ENCODE peak calls at places on chromosomes 7 and 10, in seven cellular contexts. One of them, this sample, is unnamed. For H3K79me2, the result is how much of the 10 kb centered on the place peaks cover.

GRCh38 chr10:30034433-30035137 is 24.8 kb downstream of the JCAD start:
- DNase-seq in GM23338: peak
- DNase-seq in mesendoderm: peak
- DNase-seq in OCI-LY7: no peak
- DNase-seq in neural progenitor cell: no peak
- DNase-seq in GM23248: no peak
- DNase-seq in fibroblast of lung: no peak
- DNase-seq in this sample: no peak

GRCh38 chr10:85319826-85320225 is 991.4 kb downstream of the CCSER2 start:
- DNase-seq in GM23338: no peak
- DNase-seq in mesendoderm: peak
- DNase-seq in OCI-LY7: no peak
- DNase-seq in neural progenitor cell: no peak
- DNase-seq in GM23248: no peak
- DNase-seq in fibroblast of lung: no peak
- DNase-seq in this sample: no peak

GRCh38 chr7:7201583-7202374 is 19.4 kb downstream of the C1GALT1 start:
- DNase-seq in GM23338: peak
- DNase-seq in mesendoderm: peak
- DNase-seq in OCI-LY7: peak
- DNase-seq in neural progenitor cell: peak
- DNase-seq in GM23248: no peak
- DNase-seq in fibroblast of lung: no peak
- DNase-seq in this sample: peak

GRCh38 chr7:80139179-80139578 is 4.5 kb downstream of the GNAI1 start:
- DNase-seq in GM23338: no peak
- DNase-seq in mesendoderm: no peak
- DNase-seq in OCI-LY7: no peak
- DNase-seq in neural progenitor cell: no peak
- DNase-seq in GM23248: no peak
- DNase-seq in fibroblast of lung: no peak
- DNase-seq in this sample: no peak

GRCh38 chr7:122219253-122219865 is 75.3 kb upstream of the AASS start:
- DNase-seq in GM23338: peak
- DNase-seq in mesendoderm: no peak
- DNase-seq in OCI-LY7: peak
- DNase-seq in neural progenitor cell: peak
- DNase-seq in GM23248: peak
- DNase-seq in fibroblast of lung: no peak
- DNase-seq in this sample: peak

GRCh38 chr7:80330434-80330833 is 181.4 kb downstream of the GNAT3 start:
- DNase-seq in GM23338: no peak
- DNase-seq in mesendoderm: no peak
- DNase-seq in OCI-LY7: no peak
- DNase-seq in neural progenitor cell: no peak
- DNase-seq in GM23248: peak
- DNase-seq in fibroblast of lung: peak
- DNase-seq in this sample: no peak

GRCh38 chr7:51253157-51253556 is 63.5 kb downstream of the COBL start:
- DNase-seq in GM23338: no peak
- DNase-seq in mesendoderm: no peak
- DNase-seq in OCI-LY7: no peak
- DNase-seq in neural progenitor cell: no peak
- DNase-seq in GM23248: no peak
- DNase-seq in fibroblast of lung: no peak
- DNase-seq in this sample: no peak

GRCh38 chr7:98913612-98914011 is 35.3 kb downstream of the TRRAP start:
- DNase-seq in GM23338: no peak
- DNase-seq in mesendoderm: no peak
- DNase-seq in OCI-LY7: no peak
- DNase-seq in neural progenitor cell: no peak
- DNase-seq in GM23248: peak
- DNase-seq in fibroblast of lung: peak
- DNase-seq in this sample: no peak

GRCh38 chr10:3835770-3836169 is 50.8 kb upstream of the KLF6 start:
- DNase-seq in GM23338: no peak
- DNase-seq in mesendoderm: peak
- DNase-seq in OCI-LY7: no peak
- DNase-seq in neural progenitor cell: no peak
- DNase-seq in GM23248: no peak
- DNase-seq in fibroblast of lung: no peak
- DNase-seq in this sample: no peak

GRCh38 chr7:82566752-82567151 is 123.2 kb upstream of the CACNA2D1 start:
- DNase-seq in GM23338: no peak
- DNase-seq in mesendoderm: no peak
- DNase-seq in OCI-LY7: no peak
- DNase-seq in neural progenitor cell: no peak
- DNase-seq in GM23248: no peak
- DNase-seq in fibroblast of lung: no peak
- DNase-seq in this sample: no peak

GRCh38 chr7:82567356-82567755 is 123.8 kb upstream of the CACNA2D1 start:
- DNase-seq in GM23338: no peak
- DNase-seq in mesendoderm: no peak
- DNase-seq in OCI-LY7: no peak
- DNase-seq in neural progenitor cell: no peak
- DNase-seq in GM23248: no peak
- DNase-seq in fibroblast of lung: no peak
- DNase-seq in this sample: no peak

GRCh38 chr7:82567841-82568240 is 124.3 kb upstream of the CACNA2D1 start:
- DNase-seq in GM23338: no peak
- DNase-seq in mesendoderm: no peak
- DNase-seq in OCI-LY7: no peak
- DNase-seq in neural progenitor cell: no peak
- DNase-seq in GM23248: no peak
- DNase-seq in fibroblast of lung: no peak
- DNase-seq in this sample: no peak

DNA sequence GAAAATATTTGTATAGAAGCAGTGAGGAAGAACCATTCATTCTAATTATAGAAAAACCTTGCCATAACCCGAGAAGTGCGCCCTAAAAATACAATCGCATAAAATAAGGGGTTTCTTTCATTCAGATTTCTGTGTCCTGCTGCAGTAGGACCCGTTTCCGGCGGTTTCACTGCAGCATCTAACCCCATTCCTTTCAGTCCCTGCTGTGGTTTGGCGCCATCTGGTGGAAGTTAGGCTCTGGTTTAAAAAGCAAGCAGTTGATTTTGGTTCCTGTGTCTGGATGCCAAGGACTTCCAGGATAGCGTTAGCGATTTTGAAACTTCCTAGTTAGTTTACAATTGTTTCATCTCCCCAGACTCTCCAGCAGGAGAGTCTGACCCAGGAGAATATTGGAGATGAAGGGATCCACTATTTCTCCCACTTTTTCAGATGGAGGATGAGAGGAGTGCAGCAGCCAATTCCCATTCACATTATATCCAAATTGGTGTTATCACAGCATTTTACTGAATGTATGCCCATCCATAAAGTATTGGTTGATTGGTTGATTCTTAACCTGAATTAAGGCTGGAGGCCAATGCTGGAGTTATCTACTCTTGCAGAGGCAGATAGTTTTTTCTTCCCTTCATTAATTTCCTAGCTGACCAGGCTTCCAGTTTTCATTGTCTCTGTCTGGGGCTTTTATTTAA is 128.8 kb upstream of the CACNA2D1 start:
- DNase-seq in GM23338: peak
- DNase-seq in mesendoderm: peak
- DNase-seq in OCI-LY7: peak
- DNase-seq in neural progenitor cell: peak
- DNase-seq in GM23248: peak
- DNase-seq in fibroblast of lung: peak
- DNase-seq in this sample: peak
- H3K4me3 ChIP-seq in GM23338: no peak
- H3K4me3 ChIP-seq in mesendoderm: no peak
- H3K4me3 ChIP-seq in OCI-LY7: no peak
- H3K4me3 ChIP-seq in neural progenitor cell: no peak
- H3K4me3 ChIP-seq in GM23248: peak
- H3K4me3 ChIP-seq in fibroblast of lung: peak
- H3K4me3 ChIP-seq in this sample: no peak

DNA sequence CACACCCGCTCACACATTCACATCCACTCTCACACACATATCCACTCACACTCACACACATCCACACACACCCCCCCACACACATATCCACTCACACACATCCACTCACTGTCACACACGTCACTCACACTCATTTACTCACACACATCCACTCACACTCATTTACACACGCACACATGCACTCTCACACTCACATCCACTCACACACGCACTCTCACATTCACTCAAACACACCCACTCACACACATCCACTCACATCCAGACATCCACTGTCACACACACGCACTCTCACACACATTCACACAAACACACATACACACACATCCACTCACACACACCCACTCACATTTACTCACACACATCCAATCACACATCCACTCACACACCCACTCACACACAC is 18.3 kb downstream of the PWWP2B start:
- DNase-seq in GM23338: no peak
- DNase-seq in mesendoderm: no peak
- DNase-seq in OCI-LY7: no peak
- DNase-seq in neural progenitor cell: no peak
- DNase-seq in GM23248: no peak
- DNase-seq in fibroblast of lung: no peak
- DNase-seq in this sample: no peak
- H3K79me2 ChIP-seq in GM23338: under half
- H3K79me2 ChIP-seq in mesendoderm: under half
- H3K79me2 ChIP-seq in OCI-LY7: under half
- H3K79me2 ChIP-seq in neural progenitor cell: under half
- H3K79me2 ChIP-seq in GM23248: under half
- H3K79me2 ChIP-seq in fibroblast of lung: under half
- H3K79me2 ChIP-seq in this sample: under half

DNA sequence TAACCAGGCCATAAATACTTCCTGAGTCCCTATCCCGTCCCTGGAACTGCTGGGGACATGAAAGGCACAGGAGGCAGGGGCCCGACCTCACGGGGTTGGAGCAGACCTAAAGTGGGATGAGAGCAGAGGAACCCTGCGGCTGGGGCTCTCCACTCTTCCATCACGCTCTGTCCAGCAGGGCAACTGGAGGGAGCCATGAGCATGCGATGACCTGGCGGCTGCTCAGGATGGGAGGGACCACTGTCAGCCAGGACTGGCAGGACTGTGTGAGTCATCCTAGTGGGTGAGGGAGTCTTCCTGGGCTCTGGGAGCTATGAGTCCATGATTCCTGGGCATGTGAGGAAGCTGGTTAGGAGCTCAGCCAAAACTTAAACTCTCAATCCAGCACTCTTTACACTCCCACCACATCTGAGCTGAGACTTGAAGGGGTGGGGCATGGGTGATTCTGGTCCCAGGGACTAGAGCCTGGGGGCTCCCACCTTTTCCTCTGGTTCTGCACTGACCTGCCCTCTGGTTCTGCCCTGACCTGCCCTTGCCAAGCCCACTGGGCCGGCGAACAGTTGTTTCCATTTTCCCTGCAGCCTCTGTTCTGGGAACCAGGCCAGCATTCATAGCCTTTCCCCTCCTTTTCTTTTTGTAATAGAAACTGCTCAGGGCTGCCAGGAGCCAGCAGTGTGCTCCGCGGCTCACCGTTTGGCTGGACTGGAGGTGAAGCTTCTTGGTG is 47.1 kb downstream of the SYPL1 start:
- DNase-seq in GM23338: no peak
- DNase-seq in mesendoderm: peak
- DNase-seq in OCI-LY7: no peak
- DNase-seq in neural progenitor cell: peak
- DNase-seq in GM23248: peak
- DNase-seq in fibroblast of lung: peak
- DNase-seq in this sample: peak
- H3K4me3 ChIP-seq in GM23338: no peak
- H3K4me3 ChIP-seq in mesendoderm: no peak
- H3K4me3 ChIP-seq in OCI-LY7: no peak
- H3K4me3 ChIP-seq in neural progenitor cell: no peak
- H3K4me3 ChIP-seq in GM23248: peak
- H3K4me3 ChIP-seq in fibroblast of lung: peak
- H3K4me3 ChIP-seq in this sample: peak

GRCh38 chr10:75229961-75230360 is 5.8 kb downstream of the COMTD1 start:
- DNase-seq in GM23338: no peak
- DNase-seq in mesendoderm: no peak
- DNase-seq in OCI-LY7: no peak
- DNase-seq in neural progenitor cell: no peak
- DNase-seq in GM23248: peak
- DNase-seq in fibroblast of lung: peak
- DNase-seq in this sample: no peak
- H3K79me2 ChIP-seq in GM23338: half or more
- H3K79me2 ChIP-seq in mesendoderm: under half
- H3K79me2 ChIP-seq in OCI-LY7: under half
- H3K79me2 ChIP-seq in neural progenitor cell: under half
- H3K79me2 ChIP-seq in GM23248: half or more
- H3K79me2 ChIP-seq in fibroblast of lung: under half
- H3K79me2 ChIP-seq in this sample: half or more

GRCh38 chr10:32073128-32073527 is 16.9 kb upstream of the KIF5B start:
- DNase-seq in GM23338: no peak
- DNase-seq in mesendoderm: no peak
- DNase-seq in OCI-LY7: no peak
- DNase-seq in neural progenitor cell: no peak
- DNase-seq in GM23248: no peak
- DNase-seq in fibroblast of lung: no peak
- DNase-seq in this sample: no peak
- H3K4me3 ChIP-seq in GM23338: no peak
- H3K4me3 ChIP-seq in mesendoderm: no peak
- H3K4me3 ChIP-seq in OCI-LY7: no peak
- H3K4me3 ChIP-seq in neural progenitor cell: no peak
- H3K4me3 ChIP-seq in GM23248: no peak
- H3K4me3 ChIP-seq in fibroblast of lung: no peak
- H3K4me3 ChIP-seq in this sample: no peak